ENCODE peak calls at places on chromosomes 6 and 20, in nine cellular contexts. H is stimulated activated naive B cell treated with anti-CD40 and anti-IgM and Interleukin-4, amounts not matched to agents 10 μg/mL and 1 μg/mL and 100 μg/mL, for 72 hours; X is activated CD8-positive, alpha-beta memory T cell treated with anti-CD3 and anti-CD28 coated beads for 48 hours; S is NCI-H1092 treated with DMSO at 0.1 percent for 48 hours; O is activated CD4-positive, alpha-beta T cell treated with anti-CD3 and anti-CD28 coated beads for 1 hour; I is T1000; M is iPS-NIHi11; P is Daoy; J is MCF 10A. T is an unnamed sample.

GRCh38 chr6:101545171-101545570 is 151.7 kb downstream of the GRIK2 start:
- DNase-seq in J (no peak), M (no peak), P (no peak), H (no peak), X (no peak), O (no peak), S (no peak), I (no peak), T (no peak)

GRCh38 chr6:89612121-89612520 is 26.4 kb downstream of the LYRM2 start:
- DNase-seq in H (no peak), M (peak; percentile 66), X (no peak), P (no peak), I (no peak), O (no peak), S (no peak), J (no peak), T (no peak)

GRCh38 chr20:4029505-4030467 is 14.4 kb upstream of the RNF24 start:
- DNase-seq in P (no peak), J (no peak), X (no peak), S (peak; percentile 53), O (no peak), I (no peak), M (no peak), H (no peak), T (no peak)

GRCh38 chr6:127458817-127459216 is 372 bp downstream of the KIAA0408 start:
- DNase-seq in P (no peak), O (no peak), X (no peak), S (no peak), I (no peak), M (no peak), H (no peak), J (peak; percentile 21), T (no peak)

GRCh38 chr6:149242883-149243282 is 74.6 kb upstream of the TAB2 start:
- DNase-seq in I (no peak), P (peak; percentile 36), X (no peak), M (no peak), J (peak; percentile 25), O (no peak), S (no peak), H (no peak), T (no peak)

GRCh38 chr20:2114990-2115681 is 13.5 kb downstream of the STK35 start:
- DNase-seq in H (no peak), M (no peak), X (no peak), O (no peak), S (no peak), I (no peak), J (no peak), P (no peak), T (no peak)

GRCh38 chr6:32177182-32177787 is 920 bp upstream of the RNF5 start:
- DNase-seq in S (peak; percentile 75), H (no peak), O (no peak), X (no peak), J (peak; percentile 84), P (peak; percentile 63), M (no peak), I (no peak), T (no peak)

GRCh38 chr6:27452496-27452897 is 20.4 kb downstream of the ZNF184 start:
- DNase-seq in S (no peak), H (no peak), M (no peak), I (no peak), O (no peak), X (no peak), P (no peak), J (peak; percentile 17), T (no peak)

GRCh38 chr6:107956586-107957164 is 1.3 kb downstream of the SEC63 start:
- DNase-seq in J (peak; percentile 56), M (no peak), O (no peak), S (no peak), X (no peak), P (no peak), H (no peak), I (no peak), T (no peak)

T was measured in GM12864.